ENCODE peak calls at places on chromosomes 16 and 17, in ten cellular contexts. Y is tibial artery; J is CD8-positive, alpha-beta T cell; I is A549; Z is psoas muscle; S is ovary; C is lung; O is uterus; W is cardiac muscle cell; R is GM23338. A is an unnamed sample.

GRCh38 chr17:59963738-59964454 is 644 bp downstream of the RNFT1 start:
- DNase-seq in Z (peak; percentile 67), C (peak; percentile 44), R (peak; percentile 6), O (peak; percentile 33), J (peak; percentile 59), I (no peak), S (peak; percentile 34), Y (peak; percentile 74), W (peak; percentile 58), A (peak; percentile 61)

GRCh38 chr17:3914319-3914685 is 2.0 kb downstream of the P2RX1 start:
- DNase-seq in W (no peak), Z (no peak), Y (no peak), I (no peak), O (no peak), R (no peak), J (no peak), S (no peak), C (no peak), A (no peak)

GRCh38 chr17:63446981-63447687 is 1.0 kb upstream of the CYB561 start:
- DNase-seq in I (no peak), C (no peak), W (no peak), J (peak; percentile 31), Z (no peak), S (peak; percentile 46), O (no peak), Y (no peak), R (peak; percentile 77), A (no peak)

GRCh38 chr16:53726625-53727024 is 22.7 kb downstream of the FTO start:
- DNase-seq in Y (no peak), O (no peak), W (peak; percentile 34), C (no peak), R (no peak), Z (no peak), I (peak; percentile 5), J (no peak), S (no peak), A (peak; percentile 13)

GRCh38 chr17:72575542-72576233 is 454.9 kb downstream of the SOX9 start:
- DNase-seq in Z (no peak), Y (no peak), C (no peak), O (no peak), S (no peak), I (no peak), R (peak; percentile 32), W (no peak), J (no peak), A (no peak)

GRCh38 chr17:4678448-4679026 is 25.4 kb downstream of the PELP1 start:
- DNase-seq in W (peak; percentile 90), O (no peak), S (no peak), C (no peak), I (peak; percentile 78), R (no peak), Y (no peak), Z (no peak), J (no peak), A (no peak)

GRCh38 chr16:75238853-75239371 is 12.5 kb downstream of the BCAR1 start:
- DNase-seq in O (no peak), J (no peak), Z (no peak), C (no peak), W (no peak), I (no peak), Y (peak; percentile 92), R (no peak), S (no peak), A (peak; percentile 22)

GRCh38 chr17:79027925-79028491 is 4.0 kb downstream of the C1QTNF1 start:
- DNase-seq in O (peak; percentile 23), J (no peak), C (no peak), I (no peak), S (peak; percentile 62), Y (peak; percentile 92), R (no peak), W (no peak), Z (peak; percentile 64), A (peak; percentile 74)

GRCh38 chr17:28041844-28042656 is 427 bp upstream of the NLK start:
- DNase-seq in C (no peak), W (no peak), I (no peak), O (no peak), J (no peak), Y (no peak), S (no peak), Z (no peak), R (peak; percentile 36), A (peak; percentile 19)

GRCh38 chr16:61823326-61823725 is 212.9 kb downstream of the CDH8 start:
- DNase-seq in W (no peak), J (no peak), I (no peak), R (no peak), S (no peak), C (no peak), Z (no peak), Y (no peak), O (no peak), A (no peak)

GRCh38 chr16:65024649-65025243 is 97.1 kb downstream of the CDH11 start:
- DNase-seq in Z (no peak), R (no peak), O (no peak), S (no peak), W (no peak), J (no peak), I (no peak), C (no peak), Y (no peak), A (no peak)

GRCh38 chr17:6752068-6752909 is 3.6 kb upstream of the XAF1 start:
- DNase-seq in I (no peak), S (peak; percentile 62), R (no peak), C (peak; percentile 42), Y (peak; percentile 81), O (peak; percentile 47), J (no peak), Z (peak; percentile 53), W (no peak), A (peak; percentile 56)

GRCh38 chr17:66412857-66413563 is 110.6 kb downstream of the PRKCA start:
- DNase-seq in S (no peak), J (no peak), R (no peak), O (no peak), Y (no peak), W (no peak), I (no peak), Z (no peak), C (no peak), A (no peak)

GRCh38 chr17:13074026-13074425 is 56.2 kb upstream of the ELAC2 start:
- DNase-seq in O (no peak), W (no peak), Y (no peak), S (no peak), J (no peak), R (no peak), I (peak; percentile 5), Z (no peak), C (no peak), A (no peak)

GRCh38 chr16:24504467-24505345 is 34.7 kb upstream of the RBBP6 start:
- DNase-seq in Z (peak; percentile 53), R (peak; percentile 89), W (peak; percentile 70), S (no peak), C (peak; percentile 50), I (peak; percentile 74), Y (no peak), J (peak; percentile 44), O (peak; percentile 29), A (peak; percentile 73)

GRCh38 chr16:29710227-29711219 is 31.5 kb downstream of the QPRT start:
- DNase-seq in S (no peak), Y (no peak), J (peak; percentile 36), I (peak; percentile 66), Z (no peak), O (no peak), C (no peak), W (peak; percentile 48), R (peak; percentile 82), A (peak; percentile 42)

GRCh38 chr16:53773150-53773846 is 69.3 kb downstream of the FTO start:
- DNase-seq in C (peak; percentile 41), R (peak; percentile 74), S (no peak), Z (no peak), Y (no peak), O (no peak), J (peak; percentile 6), W (peak; percentile 82), I (peak; percentile 83), A (peak; percentile 84)

GRCh38 chr17:15648384-15648783 is 28.9 kb upstream of the FBXW10B start:
- DNase-seq in R (no peak), O (no peak), W (no peak), C (no peak), I (no peak), Z (no peak), Y (no peak), J (no peak), S (no peak), A (no peak)
- H3K4me3 ChIP-seq in R (no peak overlapping the region), O (no peak overlapping the region), W (no peak overlapping the region), C (no peak overlapping the region), I (peak overlapping the region; percentile 66), Z (peak overlapping the region; percentile 75), Y (no peak overlapping the region), J (no peak overlapping the region), S (no peak overlapping the region), A (no peak overlapping the region)

GRCh38 chr17:44773140-44773539 is 14.4 kb downstream of the ADAM11 start:
- DNase-seq in C (no peak), J (no peak), R (no peak), Z (no peak), W (no peak), O (no peak), Y (no peak), I (no peak), S (no peak), A (no peak)
- H3K4me1 ChIP-seq in C (peaks cover 8% of the 10 kb centered on the region), J (peaks cover 9% of the 10 kb centered on the region), R (no peaks in the 10 kb centered on the region), Z (peaks cover 9% of the 10 kb centered on the region), W (peaks cover 12% of the 10 kb centered on the region), O (peaks cover 5% of the 10 kb centered on the region), Y (peaks cover 12% of the 10 kb centered on the region), I (peaks cover 9% of the 10 kb centered on the region), S (no peaks in the 10 kb centered on the region), A (no peaks in the 10 kb centered on the region)

GRCh38 chr17:35051183-35051578 is 12.3 kb downstream of the RFFL start:
- DNase-seq in O (no peak), C (no peak), Y (no peak), Z (no peak), J (peak; percentile 45), R (no peak), W (no peak), S (no peak), I (no peak), A (no peak)
- H3K27ac ChIP-seq in O (no peak overlapping the region), C (no peak overlapping the region), Y (peak overlapping the region; percentile 32), Z (peak overlapping the region; percentile 48), J (peak overlapping the region; percentile 65), R (no peak overlapping the region), W (no peak overlapping the region), S (no peak overlapping the region), I (peak overlapping the region; percentile 29), A (no peak overlapping the region)

GRCh38 chr16:779561-779960 is 8.6 kb downstream of the RPUSD1 start:
- DNase-seq in O (no peak), S (no peak), Z (no peak), I (no peak), W (no peak), R (no peak), Y (no peak), J (no peak), C (no peak), A (no peak)

GRCh38 chr16:782766-783403 is 5.3 kb downstream of the RPUSD1 start:
- DNase-seq in Z (no peak), C (no peak), O (no peak), Y (no peak), I (no peak), W (no peak), S (no peak), J (no peak), R (no peak), A (no peak)

GRCh38 chr16:782263-782662 is 5.9 kb downstream of the RPUSD1 start:
- DNase-seq in Y (no peak), O (no peak), R (no peak), I (no peak), J (no peak), W (no peak), C (no peak), S (no peak), Z (no peak), A (peak; percentile 84)

GRCh38 chr16:780296-780695 is 7.9 kb downstream of the RPUSD1 start:
- DNase-seq in Z (no peak), C (no peak), J (no peak), O (no peak), R (no peak), S (no peak), Y (no peak), I (no peak), W (no peak), A (no peak)

GRCh38 chr16:781346-782010 is 6.7 kb downstream of the RPUSD1 start:
- DNase-seq in J (no peak), S (no peak), O (no peak), I (no peak), Z (no peak), W (no peak), C (no peak), Y (no peak), R (no peak), A (no peak)
- H3K4me3 ChIP-seq in J (no peak overlapping the region), S (no peak overlapping the region), O (no peak overlapping the region), I (no peak overlapping the region), Z (no peak overlapping the region), W (no peak overlapping the region), C (no peak overlapping the region), Y (no peak overlapping the region), R (no peak overlapping the region), A (no peak overlapping the region)